ENCODE peak calls at places on chromosome 15, in four cellular contexts. M, Y, F and I are unnamed samples.

GRCh38 chr15:101394056-101394630 is 95.4 kb downstream of the PCSK6 start:
- DNase-seq in M (no peak), Y (no peak), F (no peak), I (no peak)

GRCh38 chr15:85618956-85619491 is 175.7 kb downstream of the KLHL25 start:
- DNase-seq in M (no peak), Y (no peak), F (no peak), I (peak; percentile 59)

GRCh38 chr15:30990036-30990435 is 1.4 kb downstream of the MTMR10 start:
- DNase-seq in M (no peak), Y (no peak), F (no peak), I (no peak)

GRCh38 chr15:40130118-40130517 is 21.4 kb upstream of the BMF start:
- DNase-seq in M (no peak), Y (no peak), F (no peak), I (no peak)

GRCh38 chr15:34650177-34650576 is 66.7 kb upstream of the GOLGA8B start:
- DNase-seq in M (no peak), Y (no peak), F (no peak), I (no peak)

GRCh38 chr15:67100808-67101581 is 35.6 kb downstream of the SMAD3 start:
- DNase-seq in M (no peak), Y (no peak), F (no peak), I (no peak)

GRCh38 chr15:82108489-82109078 is 62.8 kb upstream of the MEX3B start:
- DNase-seq in M (peak; percentile 79), Y (peak; percentile 80), F (peak; percentile 15), I (peak; percentile 32)

GRCh38 chr15:41284425-41285177 is 47.8 kb downstream of the OIP5 start:
- DNase-seq in M (peak; percentile 43), Y (peak; percentile 50), F (no peak), I (no peak)

GRCh38 chr15:101062471-101063171 is 143.5 kb downstream of the LRRK1 start:
- DNase-seq in M (no peak), Y (no peak), F (no peak), I (no peak)

GRCh38 chr15:67138946-67139855 is 73.8 kb downstream of the SMAD3 start:
- DNase-seq in M (peak; percentile 73), Y (peak; percentile 67), F (no peak), I (no peak)

GRCh38 chr15:88246666-88247446 is 9.7 kb downstream of the NTRK3 start:
- DNase-seq in M (peak; percentile 72), Y (peak; percentile 76), F (peak; percentile 53), I (peak; percentile 66)

GRCh38 chr15:97791824-97792792 is 168.4 kb upstream of the ARRDC4 start:
- DNase-seq in M (no peak), Y (no peak), F (no peak), I (no peak)

GRCh38 chr15:45630958-45631691 is 3.7 kb upstream of the SQOR start:
- DNase-seq in M (no peak), Y (no peak), F (peak; percentile 40), I (no peak)

GRCh38 chr15:82306791-82307713 is 42.2 kb downstream of the GOLGA6L10 start:
- DNase-seq in M (no peak), Y (no peak), F (no peak), I (no peak)

GRCh38 chr15:93035953-93036810 is 52.8 kb downstream of the RGMA start:
- DNase-seq in M (peak; percentile 58), Y (peak; percentile 61), F (peak; percentile 37), I (no peak)

GRCh38 chr15:57675481-57676181 is 30.9 kb upstream of the POLR2M start:
- DNase-seq in M (no peak), Y (no peak), F (no peak), I (no peak)

GRCh38 chr15:84603630-84604379 is 3.0 kb downstream of the ZSCAN2 start:
- DNase-seq in M (no peak), Y (no peak), F (no peak), I (no peak)

DNA sequence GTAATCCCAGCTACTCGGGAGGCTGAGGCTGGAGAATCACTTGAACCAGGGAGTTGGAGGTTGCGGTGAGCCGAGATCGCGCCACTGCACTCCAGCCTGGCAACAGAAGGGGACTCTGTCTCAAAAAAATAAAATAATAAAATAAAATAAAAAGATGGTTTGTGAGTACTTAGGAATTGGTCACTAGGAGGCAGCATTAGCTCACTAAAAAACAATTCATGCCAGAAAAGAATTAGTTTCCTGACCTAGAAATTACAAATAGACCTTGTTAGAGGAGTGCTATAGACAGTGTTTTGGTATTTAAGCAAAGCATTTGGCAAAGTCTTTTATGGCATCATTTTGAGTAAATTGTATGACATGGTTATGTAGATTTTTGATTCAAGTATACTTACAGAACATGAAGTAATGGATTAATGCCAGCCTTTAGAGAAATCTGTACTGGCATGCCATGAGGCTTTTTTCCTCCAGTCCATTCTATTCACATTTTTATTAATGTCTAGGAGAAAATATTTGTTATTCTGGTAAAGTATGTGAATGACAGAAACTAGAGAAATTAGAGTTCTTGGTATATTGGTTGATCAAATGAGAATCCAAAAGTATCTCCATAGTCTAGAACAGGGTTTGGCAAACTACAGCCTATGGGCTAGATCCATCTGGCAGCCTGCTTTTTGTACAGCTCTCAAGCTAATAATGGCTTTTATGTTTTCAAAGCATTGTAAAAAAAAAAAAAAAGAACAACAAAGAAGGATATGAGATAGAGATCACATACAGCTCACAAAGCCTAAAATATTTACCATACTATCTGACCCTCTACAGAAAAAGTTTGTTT is 81.6 kb downstream of the LRRC49 start:
- DNase-seq in M (no peak), Y (no peak), F (peak; percentile 45), I (no peak)
- TF ChIP-seq CTCF in M (no peak), Y (no peak), F (peak; percentile 56), I (peak; percentile 38)

GRCh38 chr15:24954783-24955548 is at the start of the genes SNRPN and SNURF:
- DNase-seq in M (peak; percentile 69), Y (peak; percentile 64), F (no peak), I (peak; percentile 84)

GRCh38 chr15:24956131-24956838 is 1.5 kb downstream of the SNRPN start:
- DNase-seq in M (peak; percentile 70), Y (peak; percentile 75), F (no peak), I (peak; percentile 73)

GRCh38 chr15:24955549-24955929 is 752 bp downstream of the SNRPN start:
- DNase-seq in M (peak; percentile 17), Y (peak; percentile 12), F (no peak), I (peak; percentile 30)

GRCh38 chr15:24961967-24962366 is 7.2 kb downstream of the SNRPN start:
- DNase-seq in M (no peak), Y (no peak), F (no peak), I (no peak)

GRCh38 chr15:24957691-24958090 is 2.9 kb downstream of the SNRPN start:
- DNase-seq in M (no peak), Y (no peak), F (no peak), I (no peak)
- H3K4me1 ChIP-seq in M (peaks cover 13% of the 10 kb centered on the region), Y (no peaks in the 10 kb centered on the region), F (no peaks in the 10 kb centered on the region), I (no peaks in the 10 kb centered on the region)

GRCh38 chr15:86906406-86906805 is 826.7 kb downstream of the AGBL1 start:
- DNase-seq in M (no peak), Y (no peak), F (no peak), I (no peak)

GRCh38 chr15:86903642-86904421 is 824.2 kb downstream of the AGBL1 start:
- DNase-seq in M (no peak), Y (no peak), F (no peak), I (no peak)
- TF ChIP-seq CTCF in M (no peak), Y (no peak), F (no peak), I (no peak)

GRCh38 chr15:77609558-77609957 is 23.2 kb downstream of the LINGO1 start:
- DNase-seq in M (no peak), Y (no peak), F (no peak), I (no peak)

GRCh38 chr15:77607111-77607893 is 25.4 kb downstream of the LINGO1 start:
- DNase-seq in M (no peak), Y (no peak), F (no peak), I (peak; percentile 45)

GRCh38 chr15:77607894-77608261 is 24.8 kb downstream of the LINGO1 start:
- DNase-seq in M (no peak), Y (no peak), F (no peak), I (no peak)

GRCh38 chr15:77610731-77611130 is 22.0 kb downstream of the LINGO1 start:
- DNase-seq in M (no peak), Y (no peak), F (no peak), I (no peak)

DNA sequence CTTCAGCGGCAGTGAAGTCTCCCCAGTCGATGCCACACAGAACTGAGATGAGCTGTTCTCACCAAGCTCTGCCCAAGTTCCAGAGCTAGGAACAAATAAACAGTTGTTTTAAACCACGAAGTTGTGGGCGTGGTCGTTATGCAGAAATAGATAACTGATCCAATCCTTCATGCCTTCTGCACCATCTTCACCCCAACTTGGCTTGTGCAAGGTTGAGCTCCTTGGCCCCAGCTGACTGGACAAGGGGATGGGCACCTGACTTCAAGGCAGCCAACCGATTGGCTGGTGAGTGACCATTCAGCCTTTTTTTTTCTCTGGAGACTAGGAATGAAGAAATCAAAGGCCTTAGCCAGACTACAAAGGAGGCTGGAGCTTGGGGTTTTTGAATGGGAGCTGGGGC is 23.9 kb downstream of the LINGO1 start:
- DNase-seq in M (no peak), Y (no peak), F (no peak), I (no peak)
- H3K4me1 ChIP-seq in M (peaks cover 5% of the 10 kb centered on the region), Y (no peaks in the 10 kb centered on the region), F (peaks cover 5% of the 10 kb centered on the region), I (peaks cover 12% of the 10 kb centered on the region)

GRCh38 chr15:62904511-62904910 is 138.0 kb upstream of the TPM1 start:
- DNase-seq in M (no peak), Y (no peak), F (no peak), I (no peak)
- TF ChIP-seq CTCF in M (no peak), Y (no peak), F (no peak), I (no peak)

GRCh38 chr15:51732661-51733060 is 4.8 kb downstream of the LYSMD2 start:
- DNase-seq in M (no peak), Y (no peak), F (no peak), I (no peak)
- H3K4me1 ChIP-seq in M (peaks cover 35% of the 10 kb centered on the region), Y (peaks cover 5% of the 10 kb centered on the region), F (peaks cover 7% of the 10 kb centered on the region), I (peaks cover 42% of the 10 kb centered on the region)

DNA sequence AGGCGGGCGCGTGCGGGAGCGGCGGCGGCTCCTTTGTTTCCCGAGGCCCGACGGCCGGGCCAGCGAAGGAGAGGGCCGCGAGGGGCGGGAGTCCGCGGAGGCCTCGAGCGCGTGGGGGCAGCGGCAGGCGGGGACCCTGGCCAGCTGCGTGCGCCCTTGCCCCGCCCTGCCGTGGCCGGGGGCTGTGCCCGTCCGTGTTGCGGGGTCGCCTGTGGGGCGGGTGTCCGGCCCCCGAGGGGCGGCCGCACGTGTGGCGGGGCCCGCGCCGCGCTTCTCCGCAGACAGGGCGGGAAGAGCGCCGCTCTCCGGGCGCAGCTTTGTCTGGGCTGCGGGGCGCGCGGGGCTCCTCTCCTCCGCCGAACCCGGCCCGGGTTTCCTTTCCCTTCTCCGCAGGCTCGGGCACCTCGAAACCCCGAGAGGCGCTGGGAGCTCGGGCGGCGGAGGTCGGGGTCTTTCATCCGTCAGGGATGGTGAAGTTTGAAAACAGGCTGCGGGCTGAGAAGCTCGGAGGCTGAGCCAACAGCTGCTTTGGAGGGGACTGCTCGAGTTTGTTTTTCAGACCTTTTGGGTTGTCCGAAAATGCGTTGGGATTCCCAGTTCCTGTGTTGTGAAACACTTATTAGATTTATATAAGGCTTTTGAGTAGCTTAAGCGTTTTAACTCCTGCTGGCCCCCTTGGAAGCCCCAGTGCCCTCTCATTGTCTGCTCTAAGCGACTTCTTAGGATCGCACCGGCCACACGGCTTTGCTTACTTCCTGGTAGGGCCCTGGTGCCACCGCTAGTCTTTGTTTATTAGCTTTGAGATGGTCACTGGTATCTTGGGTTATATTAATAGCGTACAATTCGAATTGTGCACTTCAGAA is 817 bp downstream of the USP3 start:
- DNase-seq in M (peak; percentile 79), Y (peak; percentile 64), F (no peak), I (peak; percentile 42)
- TF ChIP-seq CTCF in M (no peak), Y (no peak), F (no peak), I (no peak)